ENCODE peak calls at places on chromosome 20, in seven cellular contexts. I is hepatocyte, U is HCT116, H is GM23338, T is GM23248, S is PC-3, Y is MM.1S. R is an unnamed sample.
A peak's percentile ranks its signal among the peaks of the same experiment; 100 is the strongest.

GRCh38 chr20:64077094-64077493 is 2.2 kb downstream of the RGS19 start:
- DNase-seq in I (no peak), U (no peak), H (no peak), T (no peak), S (no peak), Y (no peak), R (no peak)

GRCh38 chr20:51372966-51373365 is 169.6 kb downstream of the NFATC2 start:
- DNase-seq in I (no peak), U (no peak), H (no peak), T (no peak), S (no peak), Y (no peak), R (no peak)

GRCh38 chr20:326645-327031 is 1.3 kb downstream of the SOX12 start:
- DNase-seq in I (peak; percentile 62), U (no peak), H (no peak), T (peak; percentile 66), S (peak; percentile 37), Y (peak; percentile 27), R (peak; percentile 73)

GRCh38 chr20:43949741-43950618 is 35.3 kb downstream of the TOX2 start:
- DNase-seq in I (no peak), U (no peak), H (no peak), T (no peak), S (no peak), Y (peak; percentile 98), R (no peak)

GRCh38 chr20:32767418-32768198 is 5.4 kb downstream of the DNMT3B start:
- DNase-seq in I (no peak), U (no peak), H (no peak), T (peak; percentile 39), S (no peak), Y (no peak), R (no peak)

GRCh38 chr20:4925842-4926530 is 75.3 kb downstream of the SLC23A2 start:
- DNase-seq in I (no peak), U (no peak), H (no peak), T (peak; percentile 73), S (peak; percentile 84), Y (no peak), R (no peak)

GRCh38 chr20:50053790-50054547 is 59.0 kb downstream of the UBE2V1 start:
- DNase-seq in I (no peak), U (no peak), H (no peak), T (no peak), S (no peak), Y (no peak), R (no peak)

GRCh38 chr20:13736792-13737191 is 47.9 kb downstream of the ESF1 start:
- DNase-seq in I (no peak), U (no peak), H (no peak), T (peak; percentile 83), S (no peak), Y (no peak), R (no peak)

GRCh38 chr20:50873518-50873959 is 57.7 kb downstream of the ADNP start:
- DNase-seq in I (no peak), U (no peak), H (no peak), T (no peak), S (no peak), Y (no peak), R (no peak)

GRCh38 chr20:44211177-44212039 is 837 bp upstream of the OSER1 start:
- DNase-seq in I (peak; percentile 51), U (no peak), H (no peak), T (peak; percentile 80), S (no peak), Y (peak; percentile 38), R (peak; percentile 26)

GRCh38 chr20:46349742-46350056 is 41.4 kb upstream of the CDH22 start:
- DNase-seq in I (peak; percentile 31), U (no peak), H (no peak), T (no peak), S (no peak), Y (no peak), R (no peak)

GRCh38 chr20:51768759-51769517 is 748 bp upstream of the ATP9A start:
- DNase-seq in I (no peak), U (no peak), H (peak; percentile 11), T (peak; percentile 20), S (no peak), Y (no peak), R (no peak)

GRCh38 chr20:24480523-24480922 is 11.1 kb downstream of the SYNDIG1 start:
- DNase-seq in I (no peak), U (no peak), H (no peak), T (no peak), S (no peak), Y (no peak), R (no peak)

GRCh38 chr20:11387189-11387754 is 530.4 kb upstream of the BTBD3 start:
- DNase-seq in I (no peak), U (peak; percentile 3), H (no peak), T (peak; percentile 85), S (peak; percentile 87), Y (no peak), R (no peak)

DNA sequence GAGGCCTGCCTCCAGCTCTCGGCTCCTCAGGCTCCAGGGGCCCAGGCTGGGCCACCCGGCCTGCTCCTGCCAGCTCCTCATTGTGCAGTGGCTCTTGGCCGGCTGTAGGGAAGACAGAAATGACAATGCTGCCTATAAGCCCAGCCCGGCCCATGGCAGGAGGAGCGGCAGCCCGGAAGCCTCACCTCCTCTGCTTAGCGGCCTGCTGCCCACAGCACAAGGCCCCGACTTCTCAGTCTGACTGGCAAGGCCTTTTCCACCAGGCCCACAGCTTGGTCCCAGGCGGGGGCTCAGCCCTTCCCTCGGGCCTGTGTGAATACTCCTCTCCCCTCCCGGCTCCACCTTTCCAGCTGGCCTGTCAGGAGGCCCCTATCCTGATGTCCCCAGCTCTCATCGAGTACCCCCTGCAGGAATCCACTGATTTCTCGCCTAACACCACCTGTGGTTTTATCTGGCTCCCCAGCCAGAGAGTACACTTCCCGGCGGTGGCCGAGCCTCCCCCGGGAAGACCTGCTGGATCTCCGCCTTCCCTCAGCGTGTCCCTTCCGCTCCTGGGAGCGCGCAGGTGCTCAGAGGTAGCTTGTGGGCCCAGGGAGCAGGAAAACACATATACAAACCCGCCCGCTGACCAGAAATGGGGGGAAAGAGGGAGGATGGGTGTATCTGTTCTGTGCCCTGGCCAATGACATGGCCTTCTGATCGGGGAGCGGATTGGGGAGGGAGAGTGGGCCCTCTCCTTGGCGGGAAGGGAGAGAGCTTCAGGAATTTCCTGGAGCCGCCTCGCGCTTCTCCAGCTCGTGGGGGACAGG is 963 bp downstream of the DDRGK1 start:
- DNase-seq in I (peak; percentile 41), U (no peak), H (peak; percentile 56), T (peak; percentile 71), S (peak; percentile 39), Y (peak; percentile 23), R (peak; percentile 30)
- TF ChIP-seq EZH2 in I (no peak), U (no peak), H (no peak), T (no peak), S (no peak), Y (no peak), R (no peak)

DNA sequence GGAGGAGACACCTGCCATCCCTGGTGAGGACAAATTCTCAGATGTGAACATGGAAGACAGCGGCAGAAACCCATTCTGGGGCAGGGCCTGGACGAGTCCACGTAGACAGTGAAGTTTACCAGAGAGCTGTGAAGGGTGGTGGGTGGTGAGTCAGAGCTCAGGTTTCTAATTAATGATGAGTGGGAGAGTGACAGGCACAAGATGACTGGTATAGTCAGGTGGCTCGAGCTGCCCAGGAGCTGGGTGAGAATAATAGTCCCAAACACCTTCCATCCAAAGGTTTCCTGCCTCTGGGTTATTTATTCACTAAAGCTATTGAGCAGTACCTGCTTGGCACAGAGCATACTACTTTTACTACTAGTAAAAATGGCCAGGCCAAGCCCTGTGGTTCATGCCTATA is 6.0 kb downstream of the TLDC2 start:
- DNase-seq in I (peak; percentile 57), U (no peak), H (no peak), T (no peak), S (no peak), Y (no peak), R (no peak)
- H2AFZ ChIP-seq in I (no peak overlapping the region), U (no peak overlapping the region), H (no peak overlapping the region), T (no peak overlapping the region), S (no peak overlapping the region), Y (no peak overlapping the region), R (no peak overlapping the region)

GRCh38 chr20:18728867-18729224 is 84.7 kb upstream of the SCP2D1 start:
- DNase-seq in I (no peak), U (no peak), H (no peak), T (no peak), S (no peak), Y (no peak), R (no peak)

GRCh38 chr20:18727032-18727508 is 86.5 kb upstream of the SCP2D1 start:
- DNase-seq in I (no peak), U (no peak), H (no peak), T (no peak), S (peak; percentile 16), Y (no peak), R (no peak)

GRCh38 chr20:18729426-18729825 is 84.2 kb upstream of the SCP2D1 start:
- DNase-seq in I (no peak), U (no peak), H (no peak), T (no peak), S (no peak), Y (no peak), R (no peak)

GRCh38 chr20:18724788-18725476 is 88.7 kb upstream of the SCP2D1 start:
- DNase-seq in I (no peak), U (no peak), H (peak; percentile 22), T (no peak), S (no peak), Y (no peak), R (no peak)

GRCh38 chr20:18728165-18728866 is 85.3 kb upstream of the SCP2D1 start:
- DNase-seq in I (no peak), U (no peak), H (no peak), T (no peak), S (no peak), Y (peak; percentile 62), R (no peak)
- TF ChIP-seq EZH2phosphoT487 in I (no peak), U (no peak), H (no peak), T (no peak), S (no peak), Y (no peak), R (no peak)

GRCh38 chr20:61752576-61752975 is 313.1 kb downstream of the TAF4 start:
- DNase-seq in I (no peak), U (no peak), H (no peak), T (no peak), S (no peak), Y (no peak), R (no peak)

GRCh38 chr20:61750093-61750492 is 315.6 kb downstream of the TAF4 start:
- DNase-seq in I (no peak), U (no peak), H (no peak), T (no peak), S (no peak), Y (no peak), R (no peak)

GRCh38 chr20:61746781-61747180 is 318.9 kb downstream of the TAF4 start:
- DNase-seq in I (no peak), U (no peak), H (no peak), T (no peak), S (no peak), Y (no peak), R (no peak)

GRCh38 chr20:61748376-61748775 is 317.3 kb downstream of the TAF4 start:
- DNase-seq in I (no peak), U (no peak), H (no peak), T (peak; percentile 32), S (no peak), Y (no peak), R (no peak)

GRCh38 chr20:61749406-61750075 is 316.1 kb downstream of the TAF4 start:
- DNase-seq in I (no peak), U (no peak), H (no peak), T (no peak), S (no peak), Y (no peak), R (no peak)
- TF ChIP-seq EZH2 in I (no peak), U (no peak), H (no peak), T (no peak), S (no peak), Y (no peak), R (no peak)

R was measured in neural progenitor cell.